ENCODE peak calls at places on chromosomes 3 and 15, in six cellular contexts. T, P, L, V, H and Q are unnamed samples.

GRCh38 chr3:121749276-121750086 is at the start of gene GOLGB1:
- DNase-seq in T (peak), P (peak), L (peak), V (peak), H (peak), Q (peak)

GRCh38 chr3:126270145-126270811 is 86.9 kb downstream of the KLF15 start:
- DNase-seq in T (no peak), P (no peak), L (no peak), V (no peak), H (no peak), Q (no peak)

GRCh38 chr3:57354768-57355167 is 62.3 kb upstream of the ASB14 start:
- DNase-seq in T (no peak), P (no peak), L (no peak), V (no peak), H (no peak), Q (no peak)

GRCh38 chr3:156644958-156645357 is 29.4 kb upstream of the TIPARP start:
- DNase-seq in T (no peak), P (no peak), L (no peak), V (no peak), H (no peak), Q (no peak)

GRCh38 chr3:38649500-38650247 is at the start of gene SCN5A:
- DNase-seq in T (no peak), P (peak), L (no peak), V (no peak), H (no peak), Q (no peak)

GRCh38 chr3:24495334-24495994 is 814 bp upstream of the THRB start:
- DNase-seq in T (peak), P (peak), L (no peak), V (peak), H (no peak), Q (no peak)

GRCh38 chr3:13427662-13428603 is 7.8 kb upstream of the NUP210 start:
- DNase-seq in T (no peak), P (no peak), L (no peak), V (no peak), H (no peak), Q (no peak)

GRCh38 chr3:37054370-37054769 is 61.1 kb downstream of the MLH1 start:
- DNase-seq in T (no peak), P (no peak), L (peak), V (peak), H (no peak), Q (no peak)

GRCh38 chr3:25143356-25143704 is 284.7 kb upstream of the RARB start:
- DNase-seq in T (no peak), P (no peak), L (no peak), V (no peak), H (peak), Q (no peak)

GRCh38 chr3:43191116-43191515 is 85.2 kb upstream of the POMGNT2 start:
- DNase-seq in T (no peak), P (no peak), L (no peak), V (no peak), H (no peak), Q (no peak)

GRCh38 chr3:66362541-66362941 is 138.3 kb downstream of the LRIG1 start:
- DNase-seq in T (no peak), P (no peak), L (no peak), V (no peak), H (no peak), Q (no peak)

GRCh38 chr3:72346526-72346926 is 501.7 kb downstream of the SHQ1 start:
- DNase-seq in T (no peak), P (no peak), L (no peak), V (no peak), H (no peak), Q (no peak)

GRCh38 chr3:18679226-18679625 is 254.1 kb upstream of the SATB1 start:
- DNase-seq in T (no peak), P (no peak), L (no peak), V (no peak), H (no peak), Q (no peak)

GRCh38 chr3:190718097-190718496 is 144.4 kb downstream of the GMNC start:
- DNase-seq in T (no peak), P (no peak), L (no peak), V (no peak), H (no peak), Q (no peak)

GRCh38 chr15:62524848-62525247 is 359.8 kb upstream of the C2CD4B start:
- DNase-seq in T (no peak), P (no peak), L (no peak), V (no peak), H (no peak), Q (no peak)

GRCh38 chr15:63354771-63355650 is 26.6 kb downstream of the CA12 start:
- DNase-seq in T (no peak), P (no peak), L (no peak), V (no peak), H (no peak), Q (no peak)

GRCh38 chr3:188389711-188390346 is 235.9 kb downstream of the LPP start:
- DNase-seq in T (no peak), P (no peak), L (no peak), V (no peak), H (no peak), Q (no peak)

GRCh38 chr15:47897525-47897924 is 180.2 kb downstream of the SEMA6D start:
- DNase-seq in T (no peak), P (no peak), L (no peak), V (no peak), H (no peak), Q (no peak)

DNA sequence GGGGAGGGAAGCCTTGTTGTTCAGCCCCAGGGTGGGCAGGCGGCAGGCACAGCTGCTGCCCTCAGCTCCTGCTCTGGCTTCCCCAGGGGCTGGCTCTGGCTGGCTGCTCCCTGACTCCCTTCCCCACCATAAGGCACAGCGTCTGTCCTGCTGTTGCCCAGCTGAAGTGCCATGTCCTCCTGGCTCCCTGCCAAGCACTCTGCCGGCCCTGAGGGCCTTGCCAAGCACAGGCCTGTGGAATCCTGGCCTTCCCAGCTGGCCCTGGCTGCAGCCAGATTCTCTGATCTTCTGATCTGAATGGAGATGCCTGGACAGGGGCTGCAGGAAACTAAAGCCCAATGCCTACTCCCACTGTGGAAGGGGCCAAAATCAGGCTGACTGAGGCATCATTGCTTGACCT is 1.1 kb downstream of the IQCF6 start:
- DNase-seq in T (no peak), P (no peak), L (no peak), V (no peak), H (no peak), Q (no peak)
- TF ChIP-seq ZNF274 in T (no peak), P (no peak), L (no peak), V (no peak), H (no peak), Q (no peak)

DNA sequence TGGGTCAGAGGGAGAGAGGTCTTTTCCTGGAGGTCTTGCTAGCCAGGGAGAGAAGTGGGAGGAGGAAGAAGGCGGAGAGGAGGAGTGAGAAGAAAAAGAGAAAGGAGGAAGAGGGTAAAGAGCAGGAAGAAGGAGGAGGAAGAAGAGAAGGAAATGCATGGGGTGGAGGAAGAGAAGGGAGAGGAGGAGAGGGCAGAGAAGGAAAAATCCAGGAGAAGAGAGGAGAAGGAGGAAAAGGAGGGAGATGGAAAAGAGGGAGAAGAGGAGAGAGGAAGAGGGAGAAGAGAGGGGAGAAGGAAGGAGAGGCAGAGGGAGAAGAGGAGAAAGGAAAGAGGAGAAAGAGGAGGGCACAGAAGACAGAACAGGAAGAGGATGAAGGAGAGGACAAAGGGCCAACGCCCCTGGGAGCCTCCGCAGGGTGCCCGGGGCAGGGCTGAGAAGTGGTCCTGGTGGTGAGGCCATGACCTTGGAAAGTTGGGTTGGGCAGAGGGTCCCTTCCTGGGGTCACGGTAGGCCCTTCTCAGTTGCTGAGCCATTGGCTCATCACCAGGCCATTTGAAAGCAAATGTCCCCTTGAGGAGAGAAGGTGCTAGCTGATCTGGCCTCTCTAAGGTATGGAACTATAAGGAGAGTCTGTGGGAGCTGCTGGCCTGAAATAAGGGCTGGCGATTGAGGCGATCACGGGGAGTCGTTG is 1.2 kb upstream of the SEMA3F start:
- DNase-seq in T (no peak), P (no peak), L (no peak), V (no peak), H (no peak), Q (no peak)
- TF ChIP-seq ZNF274 in T (no peak), P (no peak), L (no peak), V (no peak), H (no peak), Q (no peak)

DNA sequence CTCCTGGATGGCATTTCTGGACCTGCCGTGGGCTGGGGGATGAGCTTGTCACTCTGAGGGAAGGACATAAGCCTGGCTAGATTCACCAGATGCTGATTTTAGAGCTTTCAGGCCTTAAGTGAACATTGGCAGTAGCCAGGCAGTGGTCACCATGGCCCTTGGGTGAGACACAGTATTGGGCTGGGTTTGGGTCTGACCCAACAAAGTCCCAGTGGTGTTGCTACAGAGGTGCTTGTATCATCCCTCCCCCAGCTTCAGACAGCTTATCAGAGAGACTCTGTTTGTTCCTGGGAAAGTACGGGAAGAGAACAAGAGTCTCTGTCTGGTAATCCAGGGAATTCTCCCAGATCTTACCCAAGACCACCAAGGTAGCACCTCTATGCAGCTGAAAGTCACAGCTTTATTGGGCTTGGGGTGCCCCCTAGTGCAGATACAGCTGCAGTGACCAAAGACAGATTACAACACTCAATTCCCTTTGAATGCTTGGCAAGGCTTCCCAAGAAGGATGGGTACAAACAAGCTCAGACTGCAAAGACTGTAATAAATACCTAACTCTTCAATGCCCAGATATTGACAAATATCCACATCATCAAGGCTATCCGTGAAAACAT is 9.8 kb upstream of the RUVBL1 start:
- DNase-seq in T (peak), P (no peak), L (no peak), V (peak), H (no peak), Q (peak)
- TF ChIP-seq ZNF274 in T (no peak), P (no peak), L (no peak), V (no peak), H (no peak), Q (no peak)

GRCh38 chr15:87609474-87609873 is 647.1 kb downstream of the NTRK3 start:
- DNase-seq in T (no peak), P (no peak), L (no peak), V (no peak), H (no peak), Q (no peak)

GRCh38 chr15:87609909-87610308 is 646.6 kb downstream of the NTRK3 start:
- DNase-seq in T (no peak), P (peak), L (no peak), V (no peak), H (no peak), Q (no peak)

GRCh38 chr15:87608238-87609028 is 648.1 kb downstream of the NTRK3 start:
- DNase-seq in T (no peak), P (peak), L (no peak), V (no peak), H (no peak), Q (no peak)

GRCh38 chr15:87599616-87600015 is 656.9 kb downstream of the NTRK3 start:
- DNase-seq in T (no peak), P (no peak), L (no peak), V (no peak), H (no peak), Q (no peak)

GRCh38 chr15:87604857-87605446 is 651.6 kb downstream of the NTRK3 start:
- DNase-seq in T (no peak), P (peak), L (no peak), V (no peak), H (no peak), Q (peak)
- TF ChIP-seq ZNF274 in T (no peak), P (no peak), L (no peak), V (no peak), H (no peak), Q (no peak)

GRCh38 chr3:62097121-62097520 is 276.2 kb downstream of the FEZF2 start:
- DNase-seq in T (no peak), P (no peak), L (no peak), V (no peak), H (no peak), Q (no peak)
- TF ChIP-seq ZNF274 in T (no peak), P (no peak), L (no peak), V (no peak), H (no peak), Q (no peak)

GRCh38 chr3:194082596-194083220 is 53.2 kb upstream of the HES1 start:
- DNase-seq in T (no peak), P (no peak), L (no peak), V (no peak), H (no peak), Q (no peak)
- TF ChIP-seq ZNF274 in T (no peak), P (no peak), L (no peak), V (no peak), H (no peak), Q (no peak)

GRCh38 chr3:112086857-112087524 is 802 bp downstream of the C3orf52 start:
- DNase-seq in T (no peak), P (peak), L (no peak), V (peak), H (no peak), Q (no peak)
- TF ChIP-seq ZNF274 in T (no peak), P (no peak), L (no peak), V (no peak), H (no peak), Q (no peak)

GRCh38 chr15:41289953-41290352 is 42.4 kb downstream of the OIP5 start:
- DNase-seq in T (no peak), P (no peak), L (no peak), V (no peak), H (no peak), Q (no peak)
- TF ChIP-seq ZNF274 in T (no peak), P (no peak), L (no peak), V (no peak), H (no peak), Q (no peak)

GRCh38 chr3:10442151-10442795 is 63.1 kb downstream of the ATP2B2 start:
- DNase-seq in T (no peak), P (no peak), L (no peak), V (no peak), H (no peak), Q (no peak)
- TF ChIP-seq ZNF274 in T (no peak), P (no peak), L (no peak), V (no peak), H (no peak), Q (no peak)

DNA sequence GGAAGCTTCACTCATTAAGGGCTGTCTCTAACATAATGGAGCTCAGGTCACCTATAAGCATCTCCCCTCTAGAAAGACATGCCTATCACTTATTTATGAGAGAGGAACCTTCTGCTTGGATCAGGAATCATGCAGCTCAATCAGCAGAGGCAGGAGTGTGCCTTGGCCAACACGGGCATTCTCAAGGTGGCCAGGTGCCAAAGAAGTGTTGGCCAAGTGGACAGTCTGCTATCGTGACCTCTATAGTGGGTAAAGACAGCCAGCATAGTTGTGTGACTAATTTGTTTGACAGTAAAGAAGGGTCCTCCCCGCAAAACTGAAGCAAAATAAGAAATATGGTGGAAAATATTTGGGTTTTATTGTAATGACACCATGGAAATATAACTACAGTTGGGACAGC is 14.7 kb upstream of the AGTR1 start:
- DNase-seq in T (no peak), P (no peak), L (no peak), V (no peak), H (no peak), Q (no peak)
- TF ChIP-seq ZNF274 in T (no peak), P (no peak), L (no peak), V (no peak), H (no peak), Q (no peak)